ENCODE peak calls at places on chromosomes 4 and X, in five cellular contexts. S is GM23338, J is astrocyte, A is HepG2, F is GM23248. M is an unnamed sample.

GRCh38 chrX:152989292-152989658 is 4.6 kb downstream of the PNMA5 start:
- DNase-seq in S (no peak), J (no peak), A (no peak), F (peak), M (no peak)

GRCh38 chr4:28351826-28352225 is 1491.2 kb downstream of the STIM2 start:
- DNase-seq in S (no peak), J (no peak), A (no peak), F (no peak), M (no peak)

GRCh38 chr4:75621715-75622114 is 8.6 kb downstream of the CDKL2 start:
- DNase-seq in S (no peak), J (no peak), A (no peak), F (no peak), M (no peak)

GRCh38 chrX:140432328-140433025 is 72.4 kb downstream of the SOX3 start:
- DNase-seq in S (no peak), J (peak), A (no peak), F (peak), M (no peak)

GRCh38 chrX:24990585-24990984 is 25.2 kb downstream of the ARX start:
- DNase-seq in S (peak), J (no peak), A (no peak), F (no peak), M (no peak)

GRCh38 chr4:184170996-184171395 is 46.7 kb downstream of the ENPP6 start:
- DNase-seq in S (peak), J (peak), A (no peak), F (peak), M (peak)

GRCh38 chrX:101619336-101619735 is 1.5 kb upstream of the ARMCX6 start:
- DNase-seq in S (peak), J (peak), A (peak), F (no peak), M (peak)

GRCh38 chr4:85092943-85093342 is 126.5 kb upstream of the WDFY3 start:
- DNase-seq in S (no peak), J (no peak), A (no peak), F (no peak), M (no peak)

GRCh38 chr4:173528378-173529321 is 1.4 kb downstream of the HAND2 start:
- DNase-seq in S (peak), J (no peak), A (no peak), F (peak), M (no peak)

GRCh38 chrX:135985974-135986312 is 708 bp downstream of the SLC9A6 start:
- DNase-seq in S (peak), J (no peak), A (no peak), F (no peak), M (no peak)

GRCh38 chr4:161143375-161143774 is 1020.4 kb downstream of the FSTL5 start:
- DNase-seq in S (no peak), J (no peak), A (no peak), F (no peak), M (no peak)

GRCh38 chr4:113446019-113446418 is 315.5 kb downstream of the CAMK2D start:
- DNase-seq in S (no peak), J (peak), A (peak), F (peak), M (peak)

GRCh38 chr4:100177126-100177525 is 13.1 kb downstream of the DDIT4L start:
- DNase-seq in S (no peak), J (no peak), A (no peak), F (no peak), M (no peak)

GRCh38 chrX:7147431-7147977 is at the start of gene STS:
- DNase-seq in S (peak), J (peak), A (no peak), F (no peak), M (no peak)

GRCh38 chr4:82268050-82268825 is 105.6 kb downstream of the HNRNPD start:
- DNase-seq in S (peak), J (peak), A (peak), F (peak), M (peak)

GRCh38 chr4:56386091-56386490 is 1.2 kb downstream of the AASDH start:
- DNase-seq in S (no peak), J (no peak), A (no peak), F (no peak), M (no peak)

GRCh38 chr4:71648923-71649322 is 135.0 kb downstream of the GC start:
- DNase-seq in S (no peak), J (no peak), A (no peak), F (no peak), M (peak)

GRCh38 chrX:16479206-16479869 is 170.6 kb upstream of the S100G start:
- DNase-seq in S (no peak), J (peak), A (peak), F (peak), M (peak)

GRCh38 chrX:52988985-52989917 is 30.9 kb upstream of the FAM156A start:
- DNase-seq in S (no peak), J (peak), A (no peak), F (peak), M (peak)

GRCh38 chr4:23897564-23898109 is 7.8 kb upstream of the PPARGC1A start:
- DNase-seq in S (no peak), J (no peak), A (no peak), F (no peak), M (no peak)

GRCh38 chr4:127936974-127937373 is 28.0 kb downstream of the MFSD8 start:
- DNase-seq in S (no peak), J (peak), A (no peak), F (peak), M (peak)

GRCh38 chr4:114998316-114998715 is 115.1 kb downstream of the NDST4 start:
- DNase-seq in S (no peak), J (peak), A (no peak), F (peak), M (no peak)

GRCh38 chr4:155787113-155787710 is 28.4 kb downstream of the GUCY1B1 start:
- DNase-seq in S (peak), J (no peak), A (peak), F (peak), M (peak)

GRCh38 chr4:89949782-89950387 is 55.2 kb downstream of the MMRN1 start:
- DNase-seq in S (peak), J (no peak), A (no peak), F (peak), M (peak)

GRCh38 chr4:71026086-71026485 is 32.6 kb downstream of the DCK start:
- DNase-seq in S (no peak), J (peak), A (peak), F (peak), M (peak)

GRCh38 chr4:86917212-86918039 is 17.4 kb upstream of the AFF1 start:
- DNase-seq in S (no peak), J (no peak), A (no peak), F (no peak), M (no peak)

GRCh38 chrX:12138366-12139313 is at the start of gene FRMPD4:
- DNase-seq in S (peak), J (no peak), A (no peak), F (no peak), M (peak)
- H2AFZ ChIP-seq in S (peak), J (peak), A (no peak), F (no peak), M (peak)

GRCh38 chr4:38663021-38663800 is 788 bp upstream of the KLF3 start:
- DNase-seq in S (peak), J (no peak), A (no peak), F (peak), M (no peak)
- H2AFZ ChIP-seq in S (no peak), J (peak), A (no peak), F (peak), M (peak)

GRCh38 chr4:98447648-98448047 is 186.5 kb downstream of the RAP1GDS1 start:
- DNase-seq in S (peak), J (no peak), A (no peak), F (no peak), M (no peak)

GRCh38 chr4:98444371-98444770 is 183.2 kb downstream of the RAP1GDS1 start:
- DNase-seq in S (no peak), J (no peak), A (no peak), F (no peak), M (no peak)

GRCh38 chr4:98452091-98452490 is 190.9 kb downstream of the RAP1GDS1 start:
- DNase-seq in S (no peak), J (peak), A (no peak), F (no peak), M (no peak)

GRCh38 chr4:98448923-98449322 is 187.7 kb downstream of the RAP1GDS1 start:
- DNase-seq in S (no peak), J (no peak), A (no peak), F (no peak), M (no peak)

DNA sequence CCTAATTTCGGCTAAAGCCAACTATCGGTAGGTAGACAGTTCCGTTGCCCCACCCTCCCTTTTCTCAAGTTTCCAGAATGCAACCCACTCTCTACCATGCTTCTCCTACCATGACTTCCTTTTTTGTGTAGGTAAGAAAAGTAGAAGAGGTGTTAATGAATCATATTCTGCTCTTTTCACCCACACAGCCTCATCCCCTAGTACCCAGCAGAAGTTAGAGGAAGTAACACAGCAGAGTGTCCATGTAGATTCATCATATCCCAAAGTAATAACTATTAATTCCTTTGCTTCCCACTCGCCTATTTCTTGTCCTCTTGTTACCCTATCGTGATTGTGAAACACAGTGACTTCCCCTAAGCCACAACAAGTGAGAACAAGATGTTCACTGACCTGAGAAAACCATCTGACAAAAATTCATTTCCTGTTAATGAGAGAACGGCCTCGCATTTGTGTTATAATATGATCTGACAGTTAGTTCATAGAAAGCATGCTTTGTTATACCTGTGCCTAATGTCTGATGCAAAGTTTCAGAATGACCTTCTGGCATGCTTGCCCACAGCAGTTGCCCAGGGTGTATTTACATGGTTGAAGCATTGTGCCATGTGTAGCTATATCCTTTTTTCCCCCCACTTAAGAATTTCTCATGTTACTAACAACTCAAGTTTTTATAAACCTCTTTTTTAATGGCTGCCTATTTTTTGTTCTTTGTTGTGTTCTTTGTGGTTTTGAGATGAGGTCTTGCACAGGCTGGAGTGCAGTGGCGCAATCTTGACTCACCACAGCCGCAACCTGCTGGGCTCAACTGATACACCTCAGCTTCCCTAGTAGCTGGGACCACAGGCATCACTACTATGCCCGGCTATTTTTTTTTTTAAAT is 185.6 kb downstream of the RAP1GDS1 start:
- DNase-seq in S (no peak), J (peak), A (no peak), F (peak), M (no peak)
- H2AFZ ChIP-seq in S (no peak), J (no peak), A (no peak), F (no peak), M (no peak)

DNA sequence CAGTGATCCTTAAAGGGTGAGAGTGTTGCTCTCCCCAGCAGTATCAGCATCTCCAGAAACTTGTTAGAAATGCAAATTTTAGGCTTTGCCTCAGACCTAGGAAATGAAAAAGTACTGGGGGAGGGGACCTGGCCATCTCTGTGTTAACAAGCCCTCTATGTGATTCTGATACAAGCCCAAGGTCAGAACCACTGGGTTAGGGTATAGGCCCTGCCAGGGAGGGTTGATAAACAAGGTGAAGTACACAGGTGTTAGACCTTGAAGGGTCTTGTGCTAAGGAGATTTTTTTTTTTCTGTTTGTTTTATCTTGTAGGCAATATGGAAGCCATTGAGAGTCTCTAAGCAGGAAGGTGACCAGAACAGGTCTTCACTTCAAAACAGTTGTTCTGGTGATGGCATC is 45.9 kb upstream of the MID1IP1 start:
- DNase-seq in S (no peak), J (no peak), A (no peak), F (no peak), M (no peak)
- H2AFZ ChIP-seq in S (no peak), J (no peak), A (no peak), F (no peak), M (no peak)

GRCh38 chr4:112296949-112297483 is at the start of gene ALPK1:
- DNase-seq in S (no peak), J (peak), A (peak), F (peak), M (peak)

GRCh38 chr4:112302320-112303274 is 5.4 kb downstream of the ALPK1 start:
- DNase-seq in S (no peak), J (no peak), A (no peak), F (no peak), M (no peak)

DNA sequence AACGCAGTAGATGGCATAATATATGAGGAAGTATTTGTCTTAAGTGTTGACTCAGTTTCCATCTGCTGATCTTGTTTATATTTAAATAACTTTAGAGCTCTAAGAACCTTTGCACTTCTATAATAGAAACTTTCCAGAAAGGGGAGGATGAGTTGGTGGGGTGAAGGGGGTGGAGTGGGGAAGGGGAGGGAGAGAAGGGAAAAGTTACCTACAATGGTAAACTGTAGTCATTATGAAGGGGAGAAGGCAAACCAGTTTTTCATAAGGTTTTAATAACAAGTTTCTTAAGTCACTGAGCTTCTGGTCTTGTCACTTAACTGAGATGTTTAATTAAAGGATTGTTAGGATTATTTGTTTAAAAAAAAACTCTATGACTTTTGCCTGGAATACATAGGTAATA is 326 bp downstream of the ALPK1 start:
- DNase-seq in S (no peak), J (no peak), A (no peak), F (peak), M (no peak)
- H2AFZ ChIP-seq in S (no peak), J (peak), A (peak), F (peak), M (peak)

DNA sequence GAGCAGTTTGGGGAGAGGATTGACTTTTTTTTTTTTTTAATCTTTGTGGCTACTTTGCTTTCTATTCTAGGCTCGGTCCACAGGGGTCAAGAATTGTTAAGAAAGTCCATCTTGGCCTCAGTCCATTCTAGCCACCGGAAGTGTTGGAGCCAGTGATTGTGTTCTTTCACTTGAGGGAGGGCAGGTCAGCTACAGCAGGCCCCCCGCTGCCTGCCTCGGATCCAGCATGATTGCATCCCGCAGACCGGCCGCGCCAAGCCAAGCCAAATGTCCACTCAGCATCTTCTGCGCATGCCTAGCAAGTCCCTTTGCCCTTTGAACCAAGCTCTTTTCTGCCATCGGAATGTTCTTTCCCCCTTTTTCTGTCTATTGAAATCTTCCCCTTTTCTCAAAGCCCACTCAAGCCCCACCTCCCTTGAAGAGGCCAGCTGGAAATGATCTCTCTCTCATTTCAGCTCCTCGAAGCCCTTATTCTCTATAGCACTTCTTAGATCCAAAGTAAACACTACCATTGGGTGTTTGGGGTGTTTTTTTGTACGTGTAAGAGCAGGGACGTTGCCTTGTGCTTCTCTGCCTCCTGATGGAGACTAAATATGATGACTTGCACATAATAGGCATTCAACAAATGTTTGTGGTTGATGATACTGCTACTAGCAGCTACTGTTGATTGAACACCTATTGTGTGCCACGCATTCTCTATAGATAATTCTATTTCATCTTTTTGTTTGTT is 147.8 kb upstream of the BCOR start:
- DNase-seq in S (no peak), J (peak), A (no peak), F (peak), M (no peak)
- H2AFZ ChIP-seq in S (no peak), J (no peak), A (no peak), F (no peak), M (no peak)

DNA sequence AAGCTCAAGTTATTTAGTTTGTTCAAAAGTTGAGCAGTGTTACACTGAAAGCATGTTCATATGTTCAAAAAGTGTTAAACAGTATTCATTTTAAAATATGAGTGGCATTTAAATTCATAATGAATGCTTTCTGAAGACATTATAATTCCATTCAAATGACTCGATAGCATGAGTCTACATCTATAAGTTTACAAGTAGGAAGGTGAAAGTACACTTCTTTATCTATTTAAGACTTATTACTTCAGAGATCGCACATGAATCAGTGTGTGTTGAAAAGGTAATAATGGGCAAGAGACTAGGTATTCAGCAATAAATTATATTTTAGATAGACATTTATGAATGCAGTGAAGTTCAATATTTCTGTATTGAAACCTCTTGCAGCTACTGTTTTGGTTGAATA is 456.1 kb downstream of the GRXCR1 start:
- DNase-seq in S (no peak), J (no peak), A (no peak), F (peak), M (peak)
- H2AFZ ChIP-seq in S (no peak), J (no peak), A (no peak), F (no peak), M (peak)

GRCh38 chr4:189090174-189090814 is 850.4 kb upstream of the FRG1 start:
- DNase-seq in S (peak), J (no peak), A (peak), F (peak), M (peak)
- H2AFZ ChIP-seq in S (no peak), J (no peak), A (no peak), F (no peak), M (no peak)

GRCh38 chrX:130093271-130093670 is 17.0 kb downstream of the ELF4 start:
- DNase-seq in S (no peak), J (no peak), A (no peak), F (no peak), M (peak)

GRCh38 chrX:130095249-130095648 is 15.0 kb downstream of the ELF4 start:
- DNase-seq in S (no peak), J (no peak), A (no peak), F (no peak), M (no peak)

GRCh38 chrX:130094712-130095111 is 15.6 kb downstream of the ELF4 start:
- DNase-seq in S (no peak), J (no peak), A (no peak), F (no peak), M (no peak)

GRCh38 chrX:130086414-130087207 is 23.7 kb downstream of the ELF4 start:
- DNase-seq in S (no peak), J (no peak), A (no peak), F (no peak), M (no peak)

DNA sequence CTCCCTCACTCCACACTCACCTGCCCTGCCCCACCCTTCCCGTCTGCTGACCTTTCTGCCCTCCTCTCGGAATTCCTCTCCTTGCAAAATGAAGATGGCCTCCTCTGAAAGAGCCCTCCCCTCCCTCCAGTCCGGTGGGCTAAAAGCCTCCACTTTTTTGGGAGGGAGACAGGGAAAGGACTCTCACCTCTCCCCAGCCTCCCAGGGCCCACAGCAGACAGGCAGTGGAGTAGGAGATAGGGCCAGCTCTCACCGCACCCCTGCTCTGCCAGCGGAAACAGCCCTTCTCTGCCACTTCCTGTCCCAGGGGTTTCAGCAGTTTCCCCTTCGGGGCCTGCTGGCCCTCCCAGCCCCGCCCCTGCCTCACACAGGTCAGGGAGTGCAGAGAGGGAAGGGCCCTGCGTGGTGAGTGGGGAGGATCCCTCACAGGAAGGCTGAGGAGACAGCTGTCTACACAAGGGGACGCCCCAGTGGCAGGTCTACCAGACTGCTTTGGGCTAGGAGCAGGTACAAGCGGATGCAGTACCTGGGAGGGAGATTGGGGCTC is 18.2 kb downstream of the ELF4 start:
- DNase-seq in S (peak), J (no peak), A (peak), F (no peak), M (no peak)
- H2AFZ ChIP-seq in S (peak), J (no peak), A (peak), F (no peak), M (no peak)

GRCh38 chr4:663438-664428 is 10.3 kb downstream of the ATP5ME start:
- DNase-seq in S (peak), J (no peak), A (no peak), F (no peak), M (no peak)
- H2AFZ ChIP-seq in S (peak), J (peak), A (no peak), F (peak), M (no peak)